ENCODE peak calls at places on chromosomes 12 and 14, in six cellular contexts. One of them, this sample, is unnamed.

GRCh38 chr12:92701441-92701840 is 1.3 kb upstream of the PLEKHG7 start:
- DNase-seq in COR-L47: no peak
- DNase-seq in hippocampal formation: no peak
- DNase-seq in HCEC 1CT: no peak
- DNase-seq in nephron progenitor cell: no peak
- DNase-seq in CD4-positive, alpha-beta T cell: no peak
- DNase-seq in this sample: no peak

GRCh38 chr14:45811155-45811554 is 558.2 kb upstream of the MIS18BP1 start:
- DNase-seq in COR-L47: no peak
- DNase-seq in HCEC 1CT: no peak
- DNase-seq in nephron progenitor cell: no peak
- DNase-seq in hippocampal formation: no peak
- DNase-seq in CD4-positive, alpha-beta T cell: no peak
- DNase-seq in this sample: no peak

GRCh38 chr14:95770777-95771176 is 56.9 kb upstream of the TCL1A start:
- DNase-seq in HCEC 1CT: no peak
- DNase-seq in COR-L47: peak; percentile 75
- DNase-seq in CD4-positive, alpha-beta T cell: no peak
- DNase-seq in nephron progenitor cell: no peak
- DNase-seq in hippocampal formation: no peak
- DNase-seq in this sample: no peak

GRCh38 chr12:78977463-78977862 is 112.9 kb downstream of the SYT1 start:
- DNase-seq in hippocampal formation: no peak
- DNase-seq in COR-L47: no peak
- DNase-seq in CD4-positive, alpha-beta T cell: no peak
- DNase-seq in HCEC 1CT: no peak
- DNase-seq in nephron progenitor cell: no peak
- DNase-seq in this sample: no peak

GRCh38 chr14:52919971-52920370 is 30.9 kb downstream of the FERMT2 start:
- DNase-seq in CD4-positive, alpha-beta T cell: no peak
- DNase-seq in nephron progenitor cell: no peak
- DNase-seq in hippocampal formation: no peak
- DNase-seq in COR-L47: no peak
- DNase-seq in HCEC 1CT: no peak
- DNase-seq in this sample: no peak

GRCh38 chr12:7175493-7175892 is 14.0 kb upstream of the PEX5 start:
- DNase-seq in COR-L47: no peak
- DNase-seq in hippocampal formation: no peak
- DNase-seq in CD4-positive, alpha-beta T cell: no peak
- DNase-seq in nephron progenitor cell: no peak
- DNase-seq in HCEC 1CT: peak; percentile 73
- DNase-seq in this sample: no peak

GRCh38 chr12:46547421-46548340 is 175.1 kb upstream of the SLC38A2 start:
- DNase-seq in CD4-positive, alpha-beta T cell: no peak
- DNase-seq in hippocampal formation: no peak
- DNase-seq in HCEC 1CT: peak; percentile 43
- DNase-seq in COR-L47: no peak
- DNase-seq in nephron progenitor cell: no peak
- DNase-seq in this sample: no peak

GRCh38 chr14:65810326-65810725 is 397.8 kb downstream of the FUT8 start:
- DNase-seq in COR-L47: peak; percentile 20
- DNase-seq in CD4-positive, alpha-beta T cell: no peak
- DNase-seq in hippocampal formation: no peak
- DNase-seq in HCEC 1CT: no peak
- DNase-seq in nephron progenitor cell: no peak
- DNase-seq in this sample: no peak

GRCh38 chr12:116392061-116392460 is 114.6 kb upstream of the MED13L start:
- DNase-seq in COR-L47: no peak
- DNase-seq in CD4-positive, alpha-beta T cell: no peak
- DNase-seq in hippocampal formation: no peak
- DNase-seq in nephron progenitor cell: no peak
- DNase-seq in HCEC 1CT: no peak
- DNase-seq in this sample: peak; percentile 72

GRCh38 chr12:67364228-67364627 is 95.1 kb downstream of the CAND1 start:
- DNase-seq in HCEC 1CT: no peak
- DNase-seq in nephron progenitor cell: no peak
- DNase-seq in hippocampal formation: no peak
- DNase-seq in COR-L47: peak; percentile 71
- DNase-seq in CD4-positive, alpha-beta T cell: no peak
- DNase-seq in this sample: no peak

GRCh38 chr12:124500232-124501079 is 67.0 kb downstream of the NCOR2 start:
- DNase-seq in hippocampal formation: no peak
- DNase-seq in nephron progenitor cell: peak; percentile 70
- DNase-seq in CD4-positive, alpha-beta T cell: no peak
- DNase-seq in HCEC 1CT: no peak
- DNase-seq in COR-L47: no peak
- DNase-seq in this sample: peak; percentile 100

GRCh38 chr14:99425272-99425681 is 55.4 kb downstream of the SETD3 start:
- DNase-seq in HCEC 1CT: no peak
- DNase-seq in nephron progenitor cell: no peak
- DNase-seq in CD4-positive, alpha-beta T cell: no peak
- DNase-seq in COR-L47: peak; percentile 31
- DNase-seq in hippocampal formation: no peak
- DNase-seq in this sample: no peak

GRCh38 chr14:30971586-30971985 is 53.9 kb upstream of the AP4S1 start:
- DNase-seq in HCEC 1CT: no peak
- DNase-seq in nephron progenitor cell: no peak
- DNase-seq in CD4-positive, alpha-beta T cell: no peak
- DNase-seq in hippocampal formation: no peak
- DNase-seq in COR-L47: no peak
- DNase-seq in this sample: no peak

GRCh38 chr14:81209187-81209836 is 11.4 kb downstream of the GTF2A1 start:
- DNase-seq in HCEC 1CT: no peak
- DNase-seq in hippocampal formation: no peak
- DNase-seq in CD4-positive, alpha-beta T cell: no peak
- DNase-seq in COR-L47: no peak
- DNase-seq in nephron progenitor cell: no peak
- DNase-seq in this sample: no peak

GRCh38 chr12:11130999-11131398 is 3.4 kb downstream of the TAS2R30 start:
- DNase-seq in nephron progenitor cell: no peak
- DNase-seq in COR-L47: no peak
- DNase-seq in hippocampal formation: no peak
- DNase-seq in HCEC 1CT: no peak
- DNase-seq in CD4-positive, alpha-beta T cell: no peak
- DNase-seq in this sample: no peak

GRCh38 chr12:72281145-72281544 is 9.0 kb downstream of the TRHDE start:
- DNase-seq in HCEC 1CT: no peak
- DNase-seq in CD4-positive, alpha-beta T cell: no peak
- DNase-seq in nephron progenitor cell: no peak
- DNase-seq in hippocampal formation: no peak
- DNase-seq in COR-L47: no peak
- DNase-seq in this sample: no peak

GRCh38 chr14:94938016-94938415 is 168.1 kb upstream of the GSC start:
- DNase-seq in HCEC 1CT: no peak
- DNase-seq in COR-L47: no peak
- DNase-seq in CD4-positive, alpha-beta T cell: no peak
- DNase-seq in hippocampal formation: no peak
- DNase-seq in nephron progenitor cell: no peak
- DNase-seq in this sample: no peak

GRCh38 chr14:72904840-72905561 is 11.1 kb upstream of the DPF3 start:
- DNase-seq in CD4-positive, alpha-beta T cell: peak; percentile 50
- DNase-seq in COR-L47: peak; percentile 27
- DNase-seq in hippocampal formation: peak; percentile 38
- DNase-seq in HCEC 1CT: peak; percentile 84
- DNase-seq in nephron progenitor cell: peak; percentile 60
- DNase-seq in this sample: peak; percentile 69

GRCh38 chr12:130606245-130606644 is 109.9 kb downstream of the RIMBP2 start:
- DNase-seq in COR-L47: no peak
- DNase-seq in HCEC 1CT: no peak
- DNase-seq in CD4-positive, alpha-beta T cell: no peak
- DNase-seq in hippocampal formation: no peak
- DNase-seq in nephron progenitor cell: no peak
- DNase-seq in this sample: no peak

GRCh38 chr14:51824191-51824590 is 36.2 kb upstream of the GNG2 start:
- DNase-seq in HCEC 1CT: no peak
- DNase-seq in nephron progenitor cell: no peak
- DNase-seq in hippocampal formation: no peak
- DNase-seq in COR-L47: no peak
- DNase-seq in CD4-positive, alpha-beta T cell: no peak
- DNase-seq in this sample: no peak

GRCh38 chr12:19681007-19681406 is 241.7 kb downstream of the AEBP2 start:
- DNase-seq in CD4-positive, alpha-beta T cell: no peak
- DNase-seq in hippocampal formation: no peak
- DNase-seq in nephron progenitor cell: no peak
- DNase-seq in HCEC 1CT: no peak
- DNase-seq in COR-L47: no peak
- DNase-seq in this sample: no peak

GRCh38 chr14:34785223-34786006 is 71.0 kb upstream of the CFL2 start:
- DNase-seq in COR-L47: no peak
- DNase-seq in nephron progenitor cell: no peak
- DNase-seq in CD4-positive, alpha-beta T cell: no peak
- DNase-seq in HCEC 1CT: no peak
- DNase-seq in hippocampal formation: no peak
- DNase-seq in this sample: no peak

GRCh38 chr14:94097091-94097490 is 13.4 kb upstream of the IFI27 start:
- DNase-seq in hippocampal formation: no peak
- DNase-seq in CD4-positive, alpha-beta T cell: no peak
- DNase-seq in COR-L47: no peak
- DNase-seq in HCEC 1CT: no peak
- DNase-seq in nephron progenitor cell: no peak
- DNase-seq in this sample: no peak

GRCh38 chr14:76811561-76811960 is 1.1 kb downstream of the ANGEL1 start:
- DNase-seq in nephron progenitor cell: no peak
- DNase-seq in CD4-positive, alpha-beta T cell: no peak
- DNase-seq in hippocampal formation: no peak
- DNase-seq in HCEC 1CT: no peak
- DNase-seq in COR-L47: no peak
- DNase-seq in this sample: no peak

GRCh38 chr14:91693342-91693741 is 38.5 kb downstream of the CATSPERB start:
- DNase-seq in CD4-positive, alpha-beta T cell: no peak
- DNase-seq in HCEC 1CT: peak; percentile 41
- DNase-seq in hippocampal formation: no peak
- DNase-seq in COR-L47: no peak
- DNase-seq in nephron progenitor cell: no peak
- DNase-seq in this sample: no peak